ENCODE peak calls at places on chromosomes 5 and 9, in nine cellular contexts. Z, X, A, I, D, K, H, E and G are unnamed samples.

GRCh38 chr5:179803651-179804598 is 2.7 kb downstream of the MGAT4B start:
- DNase-seq in I (no peak), X (peak), E (peak), H (no peak), D (peak), K (no peak), Z (no peak), A (no peak), G (no peak)

GRCh38 chr5:43168175-43168574 is 23.9 kb upstream of the NIM1K start:
- DNase-seq in I (no peak), H (no peak), X (no peak), E (no peak), A (no peak), Z (no peak), D (no peak), K (no peak), G (no peak)

GRCh38 chr5:180332051-180332517 is 21.1 kb downstream of the GFPT2 start:
- DNase-seq in X (peak), K (no peak), E (no peak), A (no peak), Z (no peak), H (no peak), D (no peak), I (no peak), G (no peak)

GRCh38 chr5:68173007-68173406 is 42.5 kb upstream of the PIK3R1 start:
- DNase-seq in D (no peak), Z (no peak), I (no peak), K (no peak), X (no peak), A (no peak), H (no peak), E (no peak), G (no peak)

GRCh38 chr9:114643001-114643400 is 14.6 kb downstream of the TEX53 start:
- DNase-seq in D (no peak), E (no peak), Z (no peak), H (no peak), A (no peak), K (no peak), I (no peak), X (peak), G (no peak)

GRCh38 chr9:110969971-110970381 is 68.3 kb downstream of the LPAR1 start:
- DNase-seq in I (no peak), H (no peak), E (no peak), X (no peak), K (no peak), D (no peak), A (no peak), Z (no peak), G (no peak)

GRCh38 chr5:84119252-84119651 is 265.4 kb downstream of the EDIL3 start:
- DNase-seq in K (no peak), H (no peak), I (no peak), Z (no peak), D (no peak), A (no peak), X (no peak), E (no peak), G (no peak)

GRCh38 chr5:72141440-72142271 is 34.4 kb downstream of the MAP1B start:
- DNase-seq in Z (peak), E (no peak), H (no peak), K (no peak), D (no peak), I (no peak), X (no peak), A (peak), G (no peak)

GRCh38 chr9:134406366-134407122 is 80.3 kb downstream of the RXRA start:
- DNase-seq in X (no peak), Z (no peak), D (no peak), K (no peak), I (no peak), H (no peak), E (no peak), A (no peak), G (no peak)

GRCh38 chr5:98168862-98169261 is 604.6 kb upstream of the RGMB start:
- DNase-seq in H (no peak), A (no peak), X (no peak), E (no peak), I (no peak), D (no peak), Z (no peak), K (no peak), G (no peak)

GRCh38 chr9:111961011-111961410 is 64.4 kb downstream of the UGCG start:
- DNase-seq in D (no peak), H (no peak), A (no peak), Z (no peak), X (no peak), I (no peak), K (no peak), E (no peak), G (no peak)

GRCh38 chr9:88651682-88652633 is 117.0 kb downstream of the NXNL2 start:
- DNase-seq in K (peak), H (no peak), Z (peak), E (no peak), I (no peak), X (peak), A (no peak), D (no peak), G (no peak)

GRCh38 chr9:115200711-115201505 is 83.0 kb upstream of the TNC start:
- DNase-seq in K (no peak), I (no peak), A (no peak), Z (no peak), H (no peak), X (no peak), E (no peak), D (no peak), G (no peak)

GRCh38 chr9:85040806-85041575 is 371.5 kb downstream of the NTRK2 start:
- DNase-seq in H (no peak), K (no peak), E (no peak), X (no peak), A (no peak), D (no peak), Z (no peak), I (no peak), G (no peak)

GRCh38 chr9:97984188-97985057 is 1.3 kb downstream of the ANP32B start:
- DNase-seq in A (no peak), I (peak), Z (peak), K (peak), X (peak), H (peak), D (peak), E (peak), G (peak)

GRCh38 chr5:136210259-136210658 is 17.3 kb upstream of the SMIM32 start:
- DNase-seq in H (no peak), E (no peak), K (no peak), D (no peak), Z (no peak), I (no peak), X (no peak), A (no peak), G (no peak)